ENCODE peak calls at places on chromosomes 12 and 14, in four cellular contexts. F is COLO829; C is CD4-positive, alpha-beta memory T cell; D is pons. S is an unnamed sample.

GRCh38 chr12:6752181-6752930 is 585 bp downstream of the MLF2 start:
- DNase-seq in D (no peak), F (peak; percentile 65), C (no peak), S (peak; percentile 41)

GRCh38 chr12:86660488-86661171 is 404.4 kb upstream of the MGAT4C start:
- DNase-seq in D (no peak), F (peak; percentile 56), C (no peak), S (no peak)

GRCh38 chr14:73295198-73295796 is 58.0 kb downstream of the PAPLN start:
- DNase-seq in F (peak; percentile 36), C (peak; percentile 46), D (peak; percentile 64), S (peak; percentile 45)

GRCh38 chr12:96514328-96514727 is 25.0 kb downstream of the CFAP54 start:
- DNase-seq in D (no peak), F (no peak), C (no peak), S (no peak)

GRCh38 chr14:44168566-44168965 is 338.5 kb downstream of the FSCB start:
- DNase-seq in D (no peak), F (no peak), C (no peak), S (peak; percentile 38)

GRCh38 chr12:62625238-62625637 is 158.6 kb downstream of the MON2 start:
- DNase-seq in F (no peak), C (no peak), D (no peak), S (no peak)

GRCh38 chr12:122961551-122962329 is 4.5 kb downstream of the ABCB9 start:
- DNase-seq in C (no peak), D (no peak), F (no peak), S (no peak)

GRCh38 chr12:51482808-51483532 is 58.3 kb downstream of the SLC4A8 start:
- DNase-seq in F (no peak), D (no peak), C (peak; percentile 34), S (no peak)

GRCh38 chr14:94390372-94391086 is 2.1 kb upstream of the SERPINA1 start:
- DNase-seq in F (no peak), D (peak; percentile 62), C (no peak), S (no peak)

GRCh38 chr12:100234591-100235304 is 32.1 kb downstream of the DEPDC4 start:
- DNase-seq in C (peak; percentile 22), D (peak; percentile 72), F (peak; percentile 35), S (peak; percentile 31)

GRCh38 chr12:56723889-56724659 is 1.0 kb downstream of the NACA start:
- DNase-seq in C (no peak), D (peak; percentile 75), F (no peak), S (peak; percentile 36)

GRCh38 chr12:57461326-57461903 is 1.8 kb downstream of the GLI1 start:
- DNase-seq in C (no peak), D (no peak), F (no peak), S (no peak)

GRCh38 chr14:63308723-63309317 is 9.9 kb downstream of the GPHB5 start:
- DNase-seq in D (no peak), F (no peak), C (no peak), S (no peak)

GRCh38 chr12:2372735-2373134 is 319.9 kb downstream of the CACNA1C start:
- DNase-seq in D (no peak), F (no peak), C (no peak), S (no peak)

GRCh38 chr14:102028733-102029132 is 58.1 kb downstream of the HSP90AA1 start:
- DNase-seq in C (no peak), F (peak; percentile 9), D (no peak), S (no peak)

GRCh38 chr14:81625343-81625742 is 91.7 kb upstream of the SEL1L start:
- DNase-seq in C (peak; percentile 7), F (peak; percentile 28), D (peak; percentile 82), S (no peak)

GRCh38 chr12:104219361-104219892 is 3.8 kb downstream of the TXNRD1 start:
- DNase-seq in D (no peak), F (peak; percentile 84), C (no peak), S (peak; percentile 88)

GRCh38 chr14:28754209-28754985 is 12.2 kb upstream of the FOXG1 start:
- DNase-seq in D (peak; percentile 67), C (no peak), F (peak; percentile 68), S (peak; percentile 26)

GRCh38 chr14:63388766-63389431 is 70.2 kb upstream of the GPHB5 start:
- DNase-seq in F (peak; percentile 26), C (peak; percentile 34), D (peak; percentile 63), S (peak; percentile 42)

GRCh38 chr12:29756741-29757390 is 26.9 kb downstream of the TMTC1 start:
- DNase-seq in C (no peak), D (no peak), F (no peak), S (no peak)

GRCh38 chr12:43882578-43883178 is 46.8 kb downstream of the TMEM117 start:
- DNase-seq in C (peak; percentile 58), F (peak; percentile 46), D (peak; percentile 78), S (peak; percentile 51)

GRCh38 chr12:111450676-111451075 is 45.0 kb downstream of the SH2B3 start:
- DNase-seq in C (no peak), D (no peak), F (no peak), S (no peak)

GRCh38 chr12:52252728-52253328 is 19.8 kb downstream of the KRT7 start:
- DNase-seq in C (no peak), D (no peak), F (no peak), S (no peak)

GRCh38 chr12:39272934-39273770 is 169.8 kb downstream of the KIF21A start:
- DNase-seq in D (peak; percentile 37), C (peak; percentile 24), F (peak; percentile 32), S (peak; percentile 42)

GRCh38 chr12:89098390-89099102 is 253.8 kb downstream of the DUSP6 start:
- DNase-seq in F (no peak), D (no peak), C (no peak), S (no peak)

GRCh38 chr12:57086951-57087688 is 1.8 kb upstream of the NAB2 start:
- DNase-seq in D (peak; percentile 66), F (peak; percentile 73), C (peak; percentile 85), S (peak; percentile 75)

GRCh38 chr12:127162902-127163301 is 1104.1 kb upstream of the TMEM132C start:
- DNase-seq in C (peak; percentile 43), D (no peak), F (peak; percentile 17), S (peak; percentile 26)

GRCh38 chr14:104280902-104281767 is 142.7 kb downstream of the KIF26A start:
- DNase-seq in D (no peak), F (no peak), C (no peak), S (no peak)

GRCh38 chr12:102539651-102540553 is 59.5 kb upstream of the IGF1 start:
- DNase-seq in D (no peak), C (no peak), F (no peak), S (peak; percentile 9)

GRCh38 chr12:12159988-12160387 is 89.2 kb downstream of the BCL2L14 start:
- DNase-seq in F (no peak), D (no peak), C (no peak), S (no peak)

GRCh38 chr14:96581902-96582640 is 79.9 kb downstream of the PAPOLA start:
- DNase-seq in F (no peak), D (no peak), C (no peak), S (no peak)

GRCh38 chr12:43252585-43252984 is 299.4 kb downstream of the ADAMTS20 start:
- DNase-seq in F (no peak), D (no peak), C (no peak), S (no peak)